ENCODE peak calls at places on chromosomes 11 and 22, in seven cellular contexts. L, T, Q, E, Z, O and V are unnamed samples.
A peak's percentile ranks its signal among the peaks of the same experiment; 100 is the strongest.

GRCh38 chr22:40509401-40510134 is 127.0 kb downstream of the MRTFA start:
- DNase-seq in L (no peak), T (peak; percentile 63), Q (peak; percentile 63), E (peak; percentile 78), Z (no peak), O (peak; percentile 45), V (no peak)

GRCh38 chr11:87176044-87176443 is 138.3 kb downstream of the TMEM135 start:
- DNase-seq in L (no peak), T (peak; percentile 18), Q (no peak), E (no peak), Z (no peak), O (no peak), V (no peak)

GRCh38 chr11:86136542-86136941 is 67.7 kb upstream of the PICALM start:
- DNase-seq in L (no peak), T (no peak), Q (no peak), E (no peak), Z (no peak), O (no peak), V (no peak)

GRCh38 chr11:71383461-71383860 is 64.7 kb downstream of the DHCR7 start:
- DNase-seq in L (no peak), T (no peak), Q (no peak), E (no peak), Z (no peak), O (no peak), V (no peak)

GRCh38 chr11:31355131-31355530 is 14.4 kb downstream of the DCDC1 start:
- DNase-seq in L (no peak), T (peak; percentile 37), Q (no peak), E (no peak), Z (no peak), O (no peak), V (no peak)

GRCh38 chr22:36331306-36331911 is 56.4 kb downstream of the MYH9 start:
- DNase-seq in L (no peak), T (peak; percentile 98), Q (peak; percentile 93), E (peak; percentile 88), Z (peak; percentile 64), O (peak; percentile 96), V (peak; percentile 56)

GRCh38 chr11:1225386-1226225 is 2.7 kb downstream of the MUC5B start:
- DNase-seq in L (no peak), T (no peak), Q (no peak), E (no peak), Z (peak; percentile 8), O (no peak), V (no peak)

GRCh38 chr22:43314611-43315010 is 28.6 kb downstream of the SCUBE1 start:
- DNase-seq in L (no peak), T (no peak), Q (no peak), E (no peak), Z (no peak), O (no peak), V (no peak)

GRCh38 chr11:65219930-65220213 is 38.1 kb downstream of the CAPN1 start:
- DNase-seq in L (no peak), T (no peak), Q (no peak), E (no peak), Z (no peak), O (no peak), V (no peak)

GRCh38 chr11:1736447-1736992 is 13.9 kb downstream of the IFITM10 start:
- DNase-seq in L (no peak), T (no peak), Q (no peak), E (no peak), Z (no peak), O (no peak), V (no peak)

GRCh38 chr11:101327908-101328307 is 198.3 kb upstream of the PGR start:
- DNase-seq in L (no peak), T (no peak), Q (no peak), E (peak; percentile 2), Z (no peak), O (no peak), V (no peak)

GRCh38 chr11:60774726-60775125 is 10.4 kb upstream of the MS4A10 start:
- DNase-seq in L (no peak), T (no peak), Q (no peak), E (no peak), Z (no peak), O (no peak), V (no peak)

GRCh38 chr11:35850191-35850590 is 93.7 kb upstream of the LDLRAD3 start:
- DNase-seq in L (no peak), T (no peak), Q (no peak), E (no peak), Z (no peak), O (no peak), V (no peak)

GRCh38 chr11:72721689-72722049 is 30.5 kb downstream of the ARAP1 start:
- DNase-seq in L (no peak), T (no peak), Q (no peak), E (no peak), Z (no peak), O (peak; percentile 38), V (peak; percentile 22)

GRCh38 chr11:111312076-111312475 is 13.7 kb downstream of the POU2AF3 start:
- DNase-seq in L (no peak), T (no peak), Q (no peak), E (no peak), Z (no peak), O (no peak), V (no peak)

GRCh38 chr22:20571531-20572007 is 64.2 kb downstream of the MED15 start:
- DNase-seq in L (peak; percentile 64), T (no peak), Q (no peak), E (no peak), Z (peak; percentile 46), O (no peak), V (peak; percentile 52)

GRCh38 chr11:70424765-70425164 is 26.4 kb downstream of the CTTN start:
- DNase-seq in L (no peak), T (no peak), Q (no peak), E (no peak), Z (no peak), O (no peak), V (no peak)